ENCODE peak calls at places on chromosomes 6 and 20, in six cellular contexts. D is GM13977; X is H9; I is ovary; R is CD8-positive, alpha-beta T cell; W is omental fat pad. A is an unnamed sample.

GRCh38 chr6:27250277-27250954 is 2.9 kb downstream of the PRSS16 start:
- DNase-seq in D (no peak), X (no peak), I (no peak), R (no peak), W (no peak), A (no peak)

GRCh38 chr6:135877666-135878065 is 26.2 kb downstream of the PDE7B start:
- DNase-seq in D (no peak), X (no peak), I (no peak), R (no peak), W (no peak), A (no peak)

GRCh38 chr20:37282558-37282957 is 6.9 kb upstream of the MANBAL start:
- DNase-seq in D (no peak), X (no peak), I (no peak), R (no peak), W (no peak), A (no peak)

GRCh38 chr6:108872001-108872974 is 24.1 kb downstream of the ARMC2 start:
- DNase-seq in D (no peak), X (no peak), I (no peak), R (peak), W (no peak), A (no peak)

GRCh38 chr6:122903266-122903915 is 92.6 kb upstream of the CLVS2 start:
- DNase-seq in D (no peak), X (no peak), I (no peak), R (no peak), W (no peak), A (no peak)

GRCh38 chr20:13034115-13034514 is 25.3 kb downstream of the SPTLC3 start:
- DNase-seq in D (no peak), X (no peak), I (no peak), R (no peak), W (no peak), A (no peak)

GRCh38 chr6:64732888-64733287 is 974.1 kb downstream of the EYS start:
- DNase-seq in D (no peak), X (no peak), I (no peak), R (no peak), W (no peak), A (no peak)

GRCh38 chr20:32622585-32623468 is 37.7 kb upstream of the NOL4L start:
- DNase-seq in D (no peak), X (no peak), I (no peak), R (no peak), W (no peak), A (no peak)

GRCh38 chr20:53832499-53832898 is 237.9 kb downstream of the BCAS1 start:
- DNase-seq in D (no peak), X (no peak), I (no peak), R (no peak), W (no peak), A (no peak)

GRCh38 chr6:154754152-154754551 is 20.9 kb downstream of the SCAF8 start:
- DNase-seq in D (no peak), X (no peak), I (no peak), R (no peak), W (no peak), A (no peak)

GRCh38 chr20:33789109-33789857 is 21.9 kb upstream of the CHMP4B start:
- DNase-seq in D (no peak), X (no peak), I (no peak), R (no peak), W (peak), A (no peak)

GRCh38 chr20:20003088-20003954 is 13.8 kb upstream of the NAA20 start:
- DNase-seq in D (peak), X (no peak), I (peak), R (no peak), W (no peak), A (no peak)

GRCh38 chr6:150734235-150734634 is 131.3 kb upstream of the MTHFD1L start:
- DNase-seq in D (no peak), X (no peak), I (no peak), R (no peak), W (no peak), A (no peak)

GRCh38 chr20:48706710-48707339 is 121.0 kb downstream of the PREX1 start:
- DNase-seq in D (no peak), X (no peak), I (no peak), R (peak), W (no peak), A (no peak)

GRCh38 chr20:48797275-48797825 is 30.4 kb downstream of the PREX1 start:
- DNase-seq in D (no peak), X (no peak), I (no peak), R (no peak), W (no peak), A (no peak)

GRCh38 chr6:6227896-6228295 is 92.6 kb downstream of the F13A1 start:
- DNase-seq in D (no peak), X (no peak), I (no peak), R (no peak), W (no peak), A (no peak)

GRCh38 chr20:23156170-23156841 is 70.2 kb upstream of the CD93 start:
- DNase-seq in D (no peak), X (peak), I (no peak), R (no peak), W (no peak), A (no peak)

GRCh38 chr6:51120016-51120415 is 301.3 kb downstream of the TFAP2B start:
- DNase-seq in D (no peak), X (no peak), I (no peak), R (no peak), W (no peak), A (no peak)

GRCh38 chr6:83463886-83464285 is 33.0 kb upstream of the ME1 start:
- DNase-seq in D (no peak), X (no peak), I (no peak), R (no peak), W (no peak), A (no peak)

GRCh38 chr6:146850238-146850896 is 251.6 kb downstream of the ADGB start:
- DNase-seq in D (no peak), X (no peak), I (no peak), R (no peak), W (no peak), A (no peak)

GRCh38 chr20:48772183-48772976 is 55.4 kb downstream of the PREX1 start:
- DNase-seq in D (no peak), X (no peak), I (no peak), R (no peak), W (no peak), A (no peak)

GRCh38 chr6:139474145-139475108 is 100.0 kb upstream of the CITED2 start:
- DNase-seq in D (peak), X (no peak), I (no peak), R (no peak), W (no peak), A (no peak)

GRCh38 chr20:47230811-47231256 is 125.7 kb downstream of the ZMYND8 start:
- DNase-seq in D (no peak), X (no peak), I (no peak), R (no peak), W (no peak), A (no peak)

GRCh38 chr6:67888886-67889681 is 746.0 kb upstream of the ADGRB3 start:
- DNase-seq in D (no peak), X (no peak), I (no peak), R (no peak), W (no peak), A (no peak)

GRCh38 chr6:123838612-123839279 is 35.1 kb downstream of the NKAIN2 start:
- DNase-seq in D (no peak), X (no peak), I (no peak), R (no peak), W (no peak), A (no peak)

GRCh38 chr20:3729378-3729777 is 3.1 kb upstream of the HSPA12B start:
- DNase-seq in D (no peak), X (peak), I (no peak), R (no peak), W (no peak), A (no peak)

GRCh38 chr6:46103437-46103836 is 26.4 kb upstream of the ENPP4 start:
- DNase-seq in D (no peak), X (no peak), I (no peak), R (no peak), W (no peak), A (no peak)

GRCh38 chr6:168355716-168356522 is 36.3 kb upstream of the DACT2 start:
- DNase-seq in D (no peak), X (peak), I (no peak), R (no peak), W (no peak), A (no peak)

DNA sequence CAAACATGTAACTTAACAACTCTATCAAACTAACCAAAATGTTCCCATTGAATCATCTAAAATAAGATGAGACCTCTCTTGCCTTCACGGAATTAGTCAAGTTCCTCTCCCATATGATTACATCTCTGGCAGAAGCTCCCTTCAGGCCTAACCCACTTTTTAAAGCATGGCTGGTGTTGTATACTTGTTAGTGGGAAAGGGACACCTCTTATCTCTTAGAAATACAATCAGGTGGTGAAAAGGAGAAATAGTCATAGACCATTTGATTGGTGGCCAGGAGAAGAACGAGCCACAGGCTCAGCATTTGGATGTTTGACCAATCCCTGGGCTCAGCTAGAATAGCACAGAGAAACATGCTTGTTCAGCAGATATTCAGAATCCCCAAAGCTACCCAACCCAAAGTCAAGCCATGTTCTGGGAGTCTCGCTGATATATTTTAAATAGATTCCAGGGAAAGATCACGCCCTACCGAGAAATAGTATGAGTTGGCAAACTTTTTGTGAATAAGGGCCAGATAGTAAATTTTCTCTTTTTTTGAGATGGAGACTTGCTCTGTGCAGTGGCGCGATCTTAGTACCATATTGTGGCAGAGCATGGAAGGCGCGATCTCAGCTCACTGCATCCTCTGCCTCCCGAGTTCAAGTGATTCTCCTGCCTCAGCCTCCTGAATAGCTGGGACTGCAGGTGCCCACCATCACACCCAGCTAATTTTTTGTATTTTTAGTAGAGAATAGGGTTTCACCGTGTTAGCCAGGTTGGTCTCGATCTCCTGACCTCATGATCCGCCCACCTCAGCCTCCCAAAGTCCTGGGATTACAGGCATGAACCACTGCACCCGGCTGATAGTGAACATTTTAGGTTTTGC is 126.3 kb upstream of the MYLIP start:
- DNase-seq in D (no peak), X (no peak), I (no peak), R (no peak), W (no peak), A (no peak)
- TF ChIP-seq CTCF in D (no peak), X (no peak), I (no peak), R (no peak), W (no peak), A (no peak)

GRCh38 chr6:373773-374724 is 17.5 kb upstream of the IRF4 start:
- DNase-seq in D (no peak), X (peak), I (no peak), R (no peak), W (no peak), A (no peak)
- TF ChIP-seq CTCF in D (no peak), X (peak), I (no peak), R (no peak), W (no peak), A (no peak)

GRCh38 chr6:160973311-160973710 is 18.3 kb upstream of the MAP3K4 start:
- DNase-seq in D (no peak), X (no peak), I (peak), R (no peak), W (no peak), A (no peak)
- TF ChIP-seq CTCF in D (no peak), X (no peak), I (no peak), R (no peak), W (no peak), A (no peak)

GRCh38 chr20:35176132-35176531 is 4.3 kb downstream of the PROCR start:
- DNase-seq in D (no peak), X (no peak), I (no peak), R (no peak), W (no peak), A (no peak)

GRCh38 chr20:35173576-35174192 is 1.8 kb downstream of the PROCR start:
- DNase-seq in D (no peak), X (no peak), I (no peak), R (no peak), W (no peak), A (no peak)

GRCh38 chr20:35172434-35172806 is 548 bp downstream of the PROCR start:
- DNase-seq in D (no peak), X (no peak), I (no peak), R (no peak), W (no peak), A (no peak)

GRCh38 chr20:35171753-35172433 is at the start of gene PROCR:
- DNase-seq in D (no peak), X (peak), I (peak), R (peak), W (peak), A (no peak)

DNA sequence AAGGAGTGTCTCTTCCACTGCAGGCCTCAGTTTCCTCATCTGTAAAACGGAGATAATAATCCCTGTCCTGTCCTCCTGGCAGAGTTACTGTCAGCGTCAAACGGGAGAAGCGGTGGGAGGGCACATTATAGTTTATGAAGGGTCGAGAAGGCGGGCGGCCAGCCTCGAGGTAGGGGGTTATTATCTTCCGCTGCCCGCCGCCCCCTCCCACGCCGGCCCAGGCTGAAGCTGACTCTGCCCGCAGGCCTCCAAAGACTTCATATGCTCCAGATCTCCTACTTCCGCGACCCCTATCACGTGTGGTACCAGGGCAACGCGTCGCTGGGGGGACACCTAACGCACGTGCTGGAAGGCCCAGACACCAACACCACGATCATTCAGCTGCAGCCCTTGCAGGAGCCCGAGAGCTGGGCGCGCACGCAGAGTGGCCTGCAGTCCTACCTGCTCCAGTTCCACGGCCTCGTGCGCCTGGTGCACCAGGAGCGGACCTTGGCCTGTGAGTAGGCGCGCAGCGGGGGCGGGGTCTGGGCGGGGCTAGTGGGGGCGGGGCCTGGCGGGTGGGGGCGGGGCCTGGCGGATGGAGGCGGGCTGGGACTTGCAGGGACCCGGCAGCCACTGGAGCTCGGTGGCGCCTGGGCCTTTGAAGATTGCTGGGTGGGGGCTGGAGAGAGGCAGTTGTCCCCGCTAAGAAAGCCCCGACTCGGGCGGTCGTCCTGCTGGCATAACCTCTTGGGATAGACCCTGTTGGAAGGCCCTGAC is 2.8 kb downstream of the PROCR start:
- DNase-seq in D (no peak), X (peak), I (no peak), R (no peak), W (no peak), A (no peak)
- TF ChIP-seq CTCF in D (no peak), X (no peak), I (no peak), R (no peak), W (no peak), A (no peak)